ENCODE peak calls at places on chromosomes 3 and 15, in four cellular contexts. Z is IMR-90, Q is keratinocyte, X is K562. S is an unnamed sample. For H3K9me1, the result is how much of the 10 kb centered on the place peaks cover.

GRCh38 chr3:52249683-52250082 is 4.1 kb downstream of the PPM1M start:
- DNase-seq in Z (no peak), Q (no peak), X (no peak), S (no peak)

GRCh38 chr15:70578196-70578595 is 185.2 kb downstream of the UACA start:
- DNase-seq in Z (no peak), Q (no peak), X (no peak), S (no peak)

GRCh38 chr3:148329481-148330220 is 368.1 kb upstream of the AGTR1 start:
- DNase-seq in Z (peak), Q (no peak), X (no peak), S (no peak)

GRCh38 chr3:130725746-130726145 is 20.9 kb downstream of the PIK3R4 start:
- DNase-seq in Z (no peak), Q (no peak), X (no peak), S (no peak)

GRCh38 chr3:45225465-45226205 is 452 bp downstream of the TMEM158 start:
- DNase-seq in Z (no peak), Q (no peak), X (peak), S (no peak)

GRCh38 chr15:89428246-89428645 is 68.1 kb downstream of the RHCG start:
- DNase-seq in Z (no peak), Q (no peak), X (no peak), S (no peak)

GRCh38 chr3:52685285-52685704 is 418 bp downstream of the PBRM1 start:
- DNase-seq in Z (no peak), Q (no peak), X (peak), S (peak)

GRCh38 chr3:157832588-157832987 is 273.6 kb downstream of the SHOX2 start:
- DNase-seq in Z (no peak), Q (no peak), X (no peak), S (no peak)

GRCh38 chr3:167198949-167199348 is 181.1 kb downstream of the ZBBX start:
- DNase-seq in Z (no peak), Q (no peak), X (no peak), S (no peak)

GRCh38 chr3:78974181-78974770 is 793.5 kb downstream of the ROBO1 start:
- DNase-seq in Z (peak), Q (no peak), X (no peak), S (peak)

GRCh38 chr3:63617391-63617790 is 35.1 kb upstream of the SNTN start:
- DNase-seq in Z (no peak), Q (no peak), X (no peak), S (no peak)

GRCh38 chr3:119331661-119332060 is 37.5 kb downstream of the ARHGAP31 start:
- DNase-seq in Z (peak), Q (no peak), X (no peak), S (no peak)

GRCh38 chr3:187401861-187402260 is 33.7 kb downstream of the RTP4 start:
- DNase-seq in Z (no peak), Q (no peak), X (no peak), S (no peak)

GRCh38 chr15:42057744-42058646 is 36.4 kb downstream of the PLA2G4D start:
- DNase-seq in Z (no peak), Q (peak), X (no peak), S (no peak)

GRCh38 chr3:129428382-129429079 is at the start of gene EFCAB12:
- DNase-seq in Z (peak), Q (peak), X (peak), S (peak)

GRCh38 chr3:106215047-106215446 is 346.2 kb upstream of the CBLB start:
- DNase-seq in Z (peak), Q (no peak), X (peak), S (no peak)

GRCh38 chr3:30964612-30965011 is 70.2 kb upstream of the GADL1 start:
- DNase-seq in Z (no peak), Q (peak), X (no peak), S (no peak)

GRCh38 chr3:15300318-15301078 is 31.9 kb downstream of the SH3BP5 start:
- DNase-seq in Z (peak), Q (no peak), X (no peak), S (peak)

GRCh38 chr3:36876181-36876936 is 68.5 kb downstream of the TRANK1 start:
- DNase-seq in Z (no peak), Q (no peak), X (peak), S (no peak)

GRCh38 chr3:193061157-193061556 is 143.5 kb upstream of the MB21D2 start:
- DNase-seq in Z (no peak), Q (no peak), X (no peak), S (no peak)

GRCh38 chr15:40853241-40853890 is 9.5 kb downstream of the SPINT1 start:
- DNase-seq in Z (no peak), Q (no peak), X (no peak), S (no peak)

GRCh38 chr3:132071043-132071442 is 36.2 kb upstream of the CPNE4 start:
- DNase-seq in Z (no peak), Q (no peak), X (no peak), S (no peak)

GRCh38 chr15:64536244-64536836 is 76.0 kb downstream of the ZNF609 start:
- DNase-seq in Z (peak), Q (peak), X (no peak), S (peak)

GRCh38 chr15:40990789-40991188 is 37.5 kb downstream of the CHAC1 start:
- DNase-seq in Z (no peak), Q (no peak), X (no peak), S (no peak)

GRCh38 chr15:33098082-33099058 is 96.1 kb downstream of the FMN1 start:
- DNase-seq in Z (peak), Q (peak), X (no peak), S (peak)

GRCh38 chr3:104437131-104437750 is 929.5 kb upstream of the ALCAM start:
- DNase-seq in Z (peak), Q (peak), X (no peak), S (no peak)

GRCh38 chr3:179421500-179421899 is 29.8 kb downstream of the GNB4 start:
- DNase-seq in Z (peak), Q (no peak), X (peak), S (peak)

GRCh38 chr3:64908292-64908691 is 220.5 kb upstream of the ADAMTS9 start:
- DNase-seq in Z (peak), Q (no peak), X (no peak), S (peak)

GRCh38 chr3:139506792-139507191 is 30.5 kb upstream of the RBP2 start:
- DNase-seq in Z (no peak), Q (no peak), X (peak), S (no peak)

GRCh38 chr3:46027736-46028397 is 584 bp upstream of the XCR1 start:
- DNase-seq in Z (no peak), Q (no peak), X (peak), S (no peak)

GRCh38 chr3:32165442-32165841 is 59.0 kb downstream of the GPD1L start:
- DNase-seq in Z (no peak), Q (no peak), X (no peak), S (no peak)

GRCh38 chr3:46517016-46517770 is 19.4 kb downstream of the RTP3 start:
- DNase-seq in Z (peak), Q (peak), X (no peak), S (peak)

GRCh38 chr3:71062920-71063767 is 520.4 kb downstream of the FOXP1 start:
- DNase-seq in Z (peak), Q (no peak), X (peak), S (peak)

DNA sequence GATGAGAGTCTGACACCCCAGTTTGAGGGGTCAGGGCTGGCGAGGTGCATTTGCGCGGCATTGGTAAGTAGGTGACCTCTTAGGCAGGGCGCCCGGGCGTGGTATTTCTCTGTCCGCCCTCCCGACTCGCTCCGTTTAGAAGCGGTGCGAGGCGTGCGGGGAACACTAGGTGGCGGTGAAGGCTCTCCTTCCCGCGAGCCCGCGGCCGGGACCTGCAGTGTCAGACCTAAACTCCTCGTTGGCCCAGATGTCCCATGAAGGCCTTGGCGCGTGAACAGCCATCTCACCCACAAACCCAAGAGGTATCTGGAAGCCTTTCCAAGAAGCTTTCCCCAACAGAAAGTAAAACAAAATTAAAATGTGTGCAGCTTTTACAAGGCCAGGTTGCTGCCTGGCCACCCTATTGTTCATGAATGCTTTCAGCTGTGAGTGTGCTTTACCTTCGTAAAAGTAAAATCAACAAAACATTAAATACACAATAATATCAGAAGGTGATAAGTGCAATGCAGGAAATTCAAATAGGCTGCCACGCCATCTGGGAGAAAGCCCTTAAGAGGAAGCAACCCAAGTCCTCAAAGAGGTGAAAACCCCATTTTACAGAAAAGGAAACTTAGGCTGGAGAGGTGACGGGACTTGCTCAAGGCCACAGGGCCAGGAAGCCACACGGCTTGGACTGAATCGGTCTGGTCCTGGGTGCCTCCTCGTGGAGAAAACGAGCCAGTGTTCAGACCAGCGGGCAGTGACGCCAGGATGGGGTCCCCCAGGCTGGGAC is 120.3 kb downstream of the ETFA start:
- DNase-seq in Z (peak), Q (no peak), X (peak), S (peak)
- H3K9me1 ChIP-seq in Z (under half), Q (under half), X (under half), S (under half)

DNA sequence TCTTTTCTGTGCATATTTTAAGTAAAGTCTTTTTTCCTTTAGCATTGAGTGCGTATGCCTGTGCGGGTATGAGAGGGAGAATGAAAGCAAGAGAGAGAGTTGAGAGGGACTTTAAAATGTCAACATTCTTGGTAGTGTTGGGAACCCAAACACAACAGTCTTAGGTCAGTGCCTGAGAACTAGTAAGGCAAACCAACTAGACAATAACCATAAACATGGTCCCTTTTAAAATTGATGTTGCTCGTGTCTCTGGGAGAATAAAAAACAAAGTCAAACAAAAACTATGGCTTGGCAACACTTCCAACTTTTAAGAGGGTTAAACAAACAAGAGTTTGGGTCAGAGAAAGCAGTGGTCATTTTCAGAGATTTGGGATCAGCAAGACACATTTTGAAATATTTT is 146.8 kb upstream of the THBS1 start:
- DNase-seq in Z (no peak), Q (no peak), X (no peak), S (peak)
- H3K9me1 ChIP-seq in Z (under half), Q (under half), X (under half), S (under half)

DNA sequence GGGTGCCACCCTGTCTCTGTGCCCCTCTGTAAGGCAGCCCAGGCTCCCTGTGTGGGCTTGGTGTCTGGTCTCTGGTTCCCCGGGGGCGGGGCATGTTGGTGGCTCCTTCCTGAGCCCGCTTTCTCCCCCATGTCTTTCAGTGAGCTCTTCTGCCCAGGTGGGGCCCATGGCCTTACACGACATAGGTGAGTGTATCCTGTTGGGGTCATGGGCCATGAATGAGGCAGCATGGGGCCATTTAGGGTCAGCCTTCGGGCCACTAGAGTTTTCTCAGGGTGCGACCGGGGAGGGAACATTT is 195.1 kb downstream of the UBE3A start:
- DNase-seq in Z (no peak), Q (no peak), X (no peak), S (no peak)
- H3K9me1 ChIP-seq in Z (under half), Q (under half), X (under half), S (under half)

DNA sequence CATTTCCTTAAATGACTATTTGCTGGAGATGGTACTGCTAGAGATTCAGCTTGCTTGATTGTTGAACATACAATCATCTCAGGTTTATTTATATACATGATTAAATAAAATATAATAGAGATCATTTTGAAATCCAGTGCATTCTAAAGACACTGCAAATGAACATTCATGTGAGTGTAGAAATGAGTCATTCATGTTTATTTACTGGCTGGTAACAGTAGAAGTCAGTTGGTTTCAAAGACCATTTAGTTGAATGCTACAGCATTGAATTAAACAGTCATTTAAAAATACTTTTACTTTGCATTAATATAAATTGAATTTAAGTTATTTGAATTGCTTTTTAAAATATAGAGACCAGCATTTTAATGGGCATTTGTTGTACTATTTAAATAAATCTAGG is 551.9 kb upstream of the GOLIM4 start:
- DNase-seq in Z (peak), Q (no peak), X (no peak), S (no peak)
- H3K9me1 ChIP-seq in Z (under half), Q (under half), X (under half), S (under half)

GRCh38 chr3:137583256-137583655 is 180.9 kb upstream of the SOX14 start:
- DNase-seq in Z (no peak), Q (no peak), X (no peak), S (no peak)
- H3K9me1 ChIP-seq in Z (under half), Q (under half), X (under half), S (under half)

DNA sequence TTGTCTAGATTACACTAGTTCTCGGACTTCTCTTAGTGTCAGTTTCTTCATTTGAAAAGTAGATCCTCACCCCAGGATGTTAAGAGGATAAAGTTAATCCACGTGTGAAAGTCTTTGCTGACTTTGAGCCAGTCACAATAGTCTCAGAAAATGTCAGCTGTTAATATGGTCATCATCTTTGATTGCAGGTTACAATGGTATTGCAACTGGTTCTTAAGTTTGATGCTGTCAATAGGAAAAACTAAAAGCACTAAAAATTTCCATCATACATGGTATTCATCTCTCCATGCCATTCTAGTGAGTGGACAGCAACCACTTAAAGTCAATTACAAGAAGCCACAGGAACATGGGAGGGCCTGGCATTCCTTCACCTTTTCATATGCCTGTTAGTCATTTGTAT is 192.3 kb downstream of the TAFA4 start:
- DNase-seq in Z (no peak), Q (no peak), X (no peak), S (no peak)
- H3K9me1 ChIP-seq in Z (under half), Q (under half), X (under half), S (under half)

GRCh38 chr3:159861369-159861987 is 127.2 kb upstream of the IL12A start:
- DNase-seq in Z (no peak), Q (no peak), X (no peak), S (peak)
- H3K9me1 ChIP-seq in Z (under half), Q (under half), X (under half), S (under half)

GRCh38 chr15:68275165-68275746 is 2.3 kb upstream of the FEM1B start:
- DNase-seq in Z (peak), Q (no peak), X (no peak), S (no peak)
- H3K9me1 ChIP-seq in Z (under half), Q (under half), X (under half), S (under half)

DNA sequence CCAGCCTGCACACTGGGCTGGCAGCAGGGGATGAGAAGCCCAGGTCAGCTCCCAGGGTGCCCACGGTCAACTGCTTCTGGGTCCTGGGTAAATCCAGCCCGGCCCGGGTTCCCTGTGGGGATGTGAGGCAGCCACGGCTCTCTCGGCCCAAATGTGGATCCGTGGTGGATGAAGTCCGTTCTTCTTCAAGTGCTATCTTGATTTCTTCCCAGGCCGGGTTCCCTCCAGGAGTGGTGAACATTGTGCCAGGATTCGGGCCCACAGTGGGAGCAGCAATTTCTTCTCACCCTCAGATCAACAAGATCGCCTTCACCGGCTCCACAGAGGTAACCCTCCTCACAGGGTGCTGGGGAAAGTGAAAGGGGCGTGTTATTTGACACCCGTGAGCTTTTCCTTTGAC is 16.1 kb downstream of the ALDH1A3 start:
- DNase-seq in Z (no peak), Q (no peak), X (no peak), S (no peak)
- H3K9me1 ChIP-seq in Z (under half), Q (under half), X (under half), S (under half)

S was measured in endothelial cell of umbilical vein.